ENCODE peak calls at places on chromosome 14, in ten cellular contexts. One of them, this sample, is unnamed.

GRCh38 chr14:23362200-23362599 is 2.8 kb downstream of the EFS start:
- DNase-seq in T1000: no peak
- DNase-seq in activated gamma-delta T cell treated with anti-CD3 and anti-CD28 coated beads, Interleukin-2, amount 50 U/mL, for 16 hours: no peak
- DNase-seq in DMS53: peak
- DNase-seq in fibroblast of mammary gland: peak
- DNase-seq in hypothalamus: no peak
- DNase-seq in stimulated activated naive B cell treated with anti-CD40 and anti-IgM and Interleukin-4, amounts not matched to agents 10 μg/mL and 1 μg/mL and 100 μg/mL, for 72 hours: no peak
- DNase-seq in NCI-H345: no peak
- DNase-seq in cardiac fibroblast: no peak
- DNase-seq in stimulated activated CD4-positive, alpha-beta T cell treated with anti-CD3 and anti-CD28 coated beads, Interleukin-12 subunit alpha, Interleukin-12 subunit beta, amount 100 ng/mL, for 4 hours: no peak
- DNase-seq in this sample: no peak

GRCh38 chr14:83568141-83568540 is 1961.8 kb upstream of the FLRT2 start:
- DNase-seq in T1000: no peak
- DNase-seq in activated gamma-delta T cell treated with anti-CD3 and anti-CD28 coated beads, Interleukin-2, amount 50 U/mL, for 16 hours: no peak
- DNase-seq in fibroblast of mammary gland: peak
- DNase-seq in NCI-H345: no peak
- DNase-seq in cardiac fibroblast: no peak
- DNase-seq in hypothalamus: no peak
- DNase-seq in stimulated activated naive B cell treated with anti-CD40 and anti-IgM and Interleukin-4, amounts not matched to agents 10 μg/mL and 1 μg/mL and 100 μg/mL, for 72 hours: no peak
- DNase-seq in DMS53: no peak
- DNase-seq in stimulated activated CD4-positive, alpha-beta T cell treated with anti-CD3 and anti-CD28 coated beads, Interleukin-12 subunit alpha, Interleukin-12 subunit beta, amount 100 ng/mL, for 4 hours: no peak
- DNase-seq in this sample: no peak

GRCh38 chr14:97106609-97107008 is 309.4 kb downstream of the VRK1 start:
- DNase-seq in hypothalamus: no peak
- DNase-seq in T1000: no peak
- DNase-seq in stimulated activated naive B cell treated with anti-CD40 and anti-IgM and Interleukin-4, amounts not matched to agents 10 μg/mL and 1 μg/mL and 100 μg/mL, for 72 hours: no peak
- DNase-seq in DMS53: no peak
- DNase-seq in activated gamma-delta T cell treated with anti-CD3 and anti-CD28 coated beads, Interleukin-2, amount 50 U/mL, for 16 hours: no peak
- DNase-seq in stimulated activated CD4-positive, alpha-beta T cell treated with anti-CD3 and anti-CD28 coated beads, Interleukin-12 subunit alpha, Interleukin-12 subunit beta, amount 100 ng/mL, for 4 hours: no peak
- DNase-seq in fibroblast of mammary gland: no peak
- DNase-seq in cardiac fibroblast: no peak
- DNase-seq in NCI-H345: no peak
- DNase-seq in this sample: no peak

GRCh38 chr14:105150368-105151111 is 18.0 kb downstream of the JAG2 start:
- DNase-seq in stimulated activated CD4-positive, alpha-beta T cell treated with anti-CD3 and anti-CD28 coated beads, Interleukin-12 subunit alpha, Interleukin-12 subunit beta, amount 100 ng/mL, for 4 hours: no peak
- DNase-seq in NCI-H345: no peak
- DNase-seq in T1000: no peak
- DNase-seq in hypothalamus: no peak
- DNase-seq in fibroblast of mammary gland: no peak
- DNase-seq in DMS53: no peak
- DNase-seq in cardiac fibroblast: no peak
- DNase-seq in activated gamma-delta T cell treated with anti-CD3 and anti-CD28 coated beads, Interleukin-2, amount 50 U/mL, for 16 hours: no peak
- DNase-seq in stimulated activated naive B cell treated with anti-CD40 and anti-IgM and Interleukin-4, amounts not matched to agents 10 μg/mL and 1 μg/mL and 100 μg/mL, for 72 hours: no peak
- DNase-seq in this sample: no peak

GRCh38 chr14:105846312-105846711 is 319.9 kb downstream of the TMEM121 start:
- DNase-seq in cardiac fibroblast: no peak
- DNase-seq in stimulated activated naive B cell treated with anti-CD40 and anti-IgM and Interleukin-4, amounts not matched to agents 10 μg/mL and 1 μg/mL and 100 μg/mL, for 72 hours: no peak
- DNase-seq in fibroblast of mammary gland: no peak
- DNase-seq in T1000: no peak
- DNase-seq in hypothalamus: no peak
- DNase-seq in stimulated activated CD4-positive, alpha-beta T cell treated with anti-CD3 and anti-CD28 coated beads, Interleukin-12 subunit alpha, Interleukin-12 subunit beta, amount 100 ng/mL, for 4 hours: no peak
- DNase-seq in activated gamma-delta T cell treated with anti-CD3 and anti-CD28 coated beads, Interleukin-2, amount 50 U/mL, for 16 hours: no peak
- DNase-seq in NCI-H345: no peak
- DNase-seq in DMS53: no peak
- DNase-seq in this sample: no peak

GRCh38 chr14:96263347-96264199 is 7.6 kb downstream of the BDKRB1 start:
- DNase-seq in T1000: no peak
- DNase-seq in NCI-H345: no peak
- DNase-seq in fibroblast of mammary gland: no peak
- DNase-seq in activated gamma-delta T cell treated with anti-CD3 and anti-CD28 coated beads, Interleukin-2, amount 50 U/mL, for 16 hours: no peak
- DNase-seq in hypothalamus: no peak
- DNase-seq in cardiac fibroblast: no peak
- DNase-seq in stimulated activated CD4-positive, alpha-beta T cell treated with anti-CD3 and anti-CD28 coated beads, Interleukin-12 subunit alpha, Interleukin-12 subunit beta, amount 100 ng/mL, for 4 hours: no peak
- DNase-seq in stimulated activated naive B cell treated with anti-CD40 and anti-IgM and Interleukin-4, amounts not matched to agents 10 μg/mL and 1 μg/mL and 100 μg/mL, for 72 hours: no peak
- DNase-seq in DMS53: peak
- DNase-seq in this sample: no peak

GRCh38 chr14:37195327-37195726 is 2.4 kb upstream of the MIPOL1 start:
- DNase-seq in hypothalamus: no peak
- DNase-seq in cardiac fibroblast: peak
- DNase-seq in stimulated activated naive B cell treated with anti-CD40 and anti-IgM and Interleukin-4, amounts not matched to agents 10 μg/mL and 1 μg/mL and 100 μg/mL, for 72 hours: no peak
- DNase-seq in activated gamma-delta T cell treated with anti-CD3 and anti-CD28 coated beads, Interleukin-2, amount 50 U/mL, for 16 hours: no peak
- DNase-seq in fibroblast of mammary gland: peak
- DNase-seq in NCI-H345: no peak
- DNase-seq in DMS53: no peak
- DNase-seq in stimulated activated CD4-positive, alpha-beta T cell treated with anti-CD3 and anti-CD28 coated beads, Interleukin-12 subunit alpha, Interleukin-12 subunit beta, amount 100 ng/mL, for 4 hours: no peak
- DNase-seq in T1000: no peak
- DNase-seq in this sample: no peak

GRCh38 chr14:86022031-86022629 is 492.2 kb downstream of the FLRT2 start:
- DNase-seq in DMS53: no peak
- DNase-seq in stimulated activated CD4-positive, alpha-beta T cell treated with anti-CD3 and anti-CD28 coated beads, Interleukin-12 subunit alpha, Interleukin-12 subunit beta, amount 100 ng/mL, for 4 hours: no peak
- DNase-seq in fibroblast of mammary gland: peak
- DNase-seq in NCI-H345: no peak
- DNase-seq in T1000: peak
- DNase-seq in activated gamma-delta T cell treated with anti-CD3 and anti-CD28 coated beads, Interleukin-2, amount 50 U/mL, for 16 hours: no peak
- DNase-seq in cardiac fibroblast: peak
- DNase-seq in stimulated activated naive B cell treated with anti-CD40 and anti-IgM and Interleukin-4, amounts not matched to agents 10 μg/mL and 1 μg/mL and 100 μg/mL, for 72 hours: no peak
- DNase-seq in hypothalamus: no peak
- DNase-seq in this sample: no peak

GRCh38 chr14:91830777-91831176 is 36.6 kb downstream of the TC2N start:
- DNase-seq in fibroblast of mammary gland: no peak
- DNase-seq in stimulated activated CD4-positive, alpha-beta T cell treated with anti-CD3 and anti-CD28 coated beads, Interleukin-12 subunit alpha, Interleukin-12 subunit beta, amount 100 ng/mL, for 4 hours: no peak
- DNase-seq in T1000: no peak
- DNase-seq in stimulated activated naive B cell treated with anti-CD40 and anti-IgM and Interleukin-4, amounts not matched to agents 10 μg/mL and 1 μg/mL and 100 μg/mL, for 72 hours: no peak
- DNase-seq in activated gamma-delta T cell treated with anti-CD3 and anti-CD28 coated beads, Interleukin-2, amount 50 U/mL, for 16 hours: no peak
- DNase-seq in DMS53: peak
- DNase-seq in NCI-H345: peak
- DNase-seq in cardiac fibroblast: no peak
- DNase-seq in hypothalamus: no peak
- DNase-seq in this sample: no peak

GRCh38 chr14:70641548-70642312 is at the start of gene TTC9:
- DNase-seq in T1000: no peak
- DNase-seq in NCI-H345: peak
- DNase-seq in hypothalamus: no peak
- DNase-seq in stimulated activated CD4-positive, alpha-beta T cell treated with anti-CD3 and anti-CD28 coated beads, Interleukin-12 subunit alpha, Interleukin-12 subunit beta, amount 100 ng/mL, for 4 hours: peak
- DNase-seq in stimulated activated naive B cell treated with anti-CD40 and anti-IgM and Interleukin-4, amounts not matched to agents 10 μg/mL and 1 μg/mL and 100 μg/mL, for 72 hours: no peak
- DNase-seq in activated gamma-delta T cell treated with anti-CD3 and anti-CD28 coated beads, Interleukin-2, amount 50 U/mL, for 16 hours: no peak
- DNase-seq in fibroblast of mammary gland: no peak
- DNase-seq in DMS53: peak
- DNase-seq in cardiac fibroblast: no peak
- DNase-seq in this sample: no peak

GRCh38 chr14:38329236-38329635 is 73.3 kb upstream of the CLEC14A start:
- DNase-seq in stimulated activated naive B cell treated with anti-CD40 and anti-IgM and Interleukin-4, amounts not matched to agents 10 μg/mL and 1 μg/mL and 100 μg/mL, for 72 hours: no peak
- DNase-seq in NCI-H345: no peak
- DNase-seq in T1000: no peak
- DNase-seq in fibroblast of mammary gland: no peak
- DNase-seq in cardiac fibroblast: no peak
- DNase-seq in DMS53: peak
- DNase-seq in stimulated activated CD4-positive, alpha-beta T cell treated with anti-CD3 and anti-CD28 coated beads, Interleukin-12 subunit alpha, Interleukin-12 subunit beta, amount 100 ng/mL, for 4 hours: no peak
- DNase-seq in activated gamma-delta T cell treated with anti-CD3 and anti-CD28 coated beads, Interleukin-2, amount 50 U/mL, for 16 hours: no peak
- DNase-seq in hypothalamus: no peak
- DNase-seq in this sample: no peak

GRCh38 chr14:37566811-37567371 is 28.2 kb downstream of the FOXA1 start:
- DNase-seq in activated gamma-delta T cell treated with anti-CD3 and anti-CD28 coated beads, Interleukin-2, amount 50 U/mL, for 16 hours: no peak
- DNase-seq in stimulated activated naive B cell treated with anti-CD40 and anti-IgM and Interleukin-4, amounts not matched to agents 10 μg/mL and 1 μg/mL and 100 μg/mL, for 72 hours: no peak
- DNase-seq in fibroblast of mammary gland: no peak
- DNase-seq in DMS53: no peak
- DNase-seq in cardiac fibroblast: no peak
- DNase-seq in hypothalamus: no peak
- DNase-seq in stimulated activated CD4-positive, alpha-beta T cell treated with anti-CD3 and anti-CD28 coated beads, Interleukin-12 subunit alpha, Interleukin-12 subunit beta, amount 100 ng/mL, for 4 hours: no peak
- DNase-seq in NCI-H345: no peak
- DNase-seq in T1000: no peak
- DNase-seq in this sample: no peak

GRCh38 chr14:50109342-50109741 is 7.0 kb downstream of the VCPKMT start:
- DNase-seq in cardiac fibroblast: peak
- DNase-seq in fibroblast of mammary gland: peak
- DNase-seq in stimulated activated CD4-positive, alpha-beta T cell treated with anti-CD3 and anti-CD28 coated beads, Interleukin-12 subunit alpha, Interleukin-12 subunit beta, amount 100 ng/mL, for 4 hours: no peak
- DNase-seq in DMS53: peak
- DNase-seq in hypothalamus: no peak
- DNase-seq in stimulated activated naive B cell treated with anti-CD40 and anti-IgM and Interleukin-4, amounts not matched to agents 10 μg/mL and 1 μg/mL and 100 μg/mL, for 72 hours: no peak
- DNase-seq in NCI-H345: no peak
- DNase-seq in T1000: no peak
- DNase-seq in activated gamma-delta T cell treated with anti-CD3 and anti-CD28 coated beads, Interleukin-2, amount 50 U/mL, for 16 hours: no peak
- DNase-seq in this sample: no peak

GRCh38 chr14:38737657-38738056 is 365.4 kb downstream of the SEC23A start:
- DNase-seq in activated gamma-delta T cell treated with anti-CD3 and anti-CD28 coated beads, Interleukin-2, amount 50 U/mL, for 16 hours: no peak
- DNase-seq in cardiac fibroblast: no peak
- DNase-seq in stimulated activated naive B cell treated with anti-CD40 and anti-IgM and Interleukin-4, amounts not matched to agents 10 μg/mL and 1 μg/mL and 100 μg/mL, for 72 hours: no peak
- DNase-seq in hypothalamus: no peak
- DNase-seq in fibroblast of mammary gland: no peak
- DNase-seq in T1000: no peak
- DNase-seq in DMS53: no peak
- DNase-seq in stimulated activated CD4-positive, alpha-beta T cell treated with anti-CD3 and anti-CD28 coated beads, Interleukin-12 subunit alpha, Interleukin-12 subunit beta, amount 100 ng/mL, for 4 hours: no peak
- DNase-seq in NCI-H345: no peak
- DNase-seq in this sample: no peak

GRCh38 chr14:87334997-87335675 is 657.8 kb downstream of the GALC start:
- DNase-seq in activated gamma-delta T cell treated with anti-CD3 and anti-CD28 coated beads, Interleukin-2, amount 50 U/mL, for 16 hours: no peak
- DNase-seq in stimulated activated CD4-positive, alpha-beta T cell treated with anti-CD3 and anti-CD28 coated beads, Interleukin-12 subunit alpha, Interleukin-12 subunit beta, amount 100 ng/mL, for 4 hours: no peak
- DNase-seq in NCI-H345: no peak
- DNase-seq in fibroblast of mammary gland: peak
- DNase-seq in cardiac fibroblast: no peak
- DNase-seq in stimulated activated naive B cell treated with anti-CD40 and anti-IgM and Interleukin-4, amounts not matched to agents 10 μg/mL and 1 μg/mL and 100 μg/mL, for 72 hours: no peak
- DNase-seq in DMS53: peak
- DNase-seq in hypothalamus: no peak
- DNase-seq in T1000: no peak
- DNase-seq in this sample: no peak

GRCh38 chr14:58749066-58749669 is 111.4 kb downstream of the DACT1 start:
- DNase-seq in stimulated activated CD4-positive, alpha-beta T cell treated with anti-CD3 and anti-CD28 coated beads, Interleukin-12 subunit alpha, Interleukin-12 subunit beta, amount 100 ng/mL, for 4 hours: no peak
- DNase-seq in hypothalamus: no peak
- DNase-seq in DMS53: peak
- DNase-seq in NCI-H345: peak
- DNase-seq in T1000: peak
- DNase-seq in cardiac fibroblast: peak
- DNase-seq in activated gamma-delta T cell treated with anti-CD3 and anti-CD28 coated beads, Interleukin-2, amount 50 U/mL, for 16 hours: no peak
- DNase-seq in stimulated activated naive B cell treated with anti-CD40 and anti-IgM and Interleukin-4, amounts not matched to agents 10 μg/mL and 1 μg/mL and 100 μg/mL, for 72 hours: peak
- DNase-seq in fibroblast of mammary gland: peak
- DNase-seq in this sample: no peak

GRCh38 chr14:52154992-52155655 is 86.3 kb upstream of the NID2 start:
- DNase-seq in NCI-H345: no peak
- DNase-seq in cardiac fibroblast: no peak
- DNase-seq in T1000: no peak
- DNase-seq in stimulated activated naive B cell treated with anti-CD40 and anti-IgM and Interleukin-4, amounts not matched to agents 10 μg/mL and 1 μg/mL and 100 μg/mL, for 72 hours: peak
- DNase-seq in fibroblast of mammary gland: no peak
- DNase-seq in activated gamma-delta T cell treated with anti-CD3 and anti-CD28 coated beads, Interleukin-2, amount 50 U/mL, for 16 hours: no peak
- DNase-seq in hypothalamus: no peak
- DNase-seq in stimulated activated CD4-positive, alpha-beta T cell treated with anti-CD3 and anti-CD28 coated beads, Interleukin-12 subunit alpha, Interleukin-12 subunit beta, amount 100 ng/mL, for 4 hours: no peak
- DNase-seq in DMS53: no peak
- DNase-seq in this sample: no peak

GRCh38 chr14:105864116-105864515 is 337.7 kb downstream of the TMEM121 start:
- DNase-seq in DMS53: no peak
- DNase-seq in hypothalamus: no peak
- DNase-seq in fibroblast of mammary gland: no peak
- DNase-seq in cardiac fibroblast: no peak
- DNase-seq in T1000: no peak
- DNase-seq in activated gamma-delta T cell treated with anti-CD3 and anti-CD28 coated beads, Interleukin-2, amount 50 U/mL, for 16 hours: no peak
- DNase-seq in stimulated activated naive B cell treated with anti-CD40 and anti-IgM and Interleukin-4, amounts not matched to agents 10 μg/mL and 1 μg/mL and 100 μg/mL, for 72 hours: no peak
- DNase-seq in stimulated activated CD4-positive, alpha-beta T cell treated with anti-CD3 and anti-CD28 coated beads, Interleukin-12 subunit alpha, Interleukin-12 subunit beta, amount 100 ng/mL, for 4 hours: no peak
- DNase-seq in NCI-H345: no peak
- DNase-seq in this sample: no peak

GRCh38 chr14:29222671-29223268 is 456.2 kb downstream of the FOXG1 start:
- DNase-seq in hypothalamus: no peak
- DNase-seq in T1000: no peak
- DNase-seq in stimulated activated naive B cell treated with anti-CD40 and anti-IgM and Interleukin-4, amounts not matched to agents 10 μg/mL and 1 μg/mL and 100 μg/mL, for 72 hours: no peak
- DNase-seq in fibroblast of mammary gland: peak
- DNase-seq in activated gamma-delta T cell treated with anti-CD3 and anti-CD28 coated beads, Interleukin-2, amount 50 U/mL, for 16 hours: no peak
- DNase-seq in NCI-H345: peak
- DNase-seq in DMS53: peak
- DNase-seq in stimulated activated CD4-positive, alpha-beta T cell treated with anti-CD3 and anti-CD28 coated beads, Interleukin-12 subunit alpha, Interleukin-12 subunit beta, amount 100 ng/mL, for 4 hours: no peak
- DNase-seq in cardiac fibroblast: peak
- DNase-seq in this sample: no peak

GRCh38 chr14:75249251-75249957 is 29.2 kb upstream of the FOS start:
- DNase-seq in cardiac fibroblast: no peak
- DNase-seq in DMS53: peak
- DNase-seq in stimulated activated CD4-positive, alpha-beta T cell treated with anti-CD3 and anti-CD28 coated beads, Interleukin-12 subunit alpha, Interleukin-12 subunit beta, amount 100 ng/mL, for 4 hours: peak
- DNase-seq in stimulated activated naive B cell treated with anti-CD40 and anti-IgM and Interleukin-4, amounts not matched to agents 10 μg/mL and 1 μg/mL and 100 μg/mL, for 72 hours: peak
- DNase-seq in activated gamma-delta T cell treated with anti-CD3 and anti-CD28 coated beads, Interleukin-2, amount 50 U/mL, for 16 hours: peak
- DNase-seq in hypothalamus: no peak
- DNase-seq in T1000: no peak
- DNase-seq in fibroblast of mammary gland: no peak
- DNase-seq in NCI-H345: peak
- DNase-seq in this sample: peak

GRCh38 chr14:60266021-60266937 is 17.3 kb downstream of the PPM1A start:
- DNase-seq in stimulated activated naive B cell treated with anti-CD40 and anti-IgM and Interleukin-4, amounts not matched to agents 10 μg/mL and 1 μg/mL and 100 μg/mL, for 72 hours: no peak
- DNase-seq in T1000: no peak
- DNase-seq in activated gamma-delta T cell treated with anti-CD3 and anti-CD28 coated beads, Interleukin-2, amount 50 U/mL, for 16 hours: no peak
- DNase-seq in cardiac fibroblast: peak
- DNase-seq in hypothalamus: no peak
- DNase-seq in fibroblast of mammary gland: peak
- DNase-seq in NCI-H345: no peak
- DNase-seq in stimulated activated CD4-positive, alpha-beta T cell treated with anti-CD3 and anti-CD28 coated beads, Interleukin-12 subunit alpha, Interleukin-12 subunit beta, amount 100 ng/mL, for 4 hours: no peak
- DNase-seq in DMS53: peak
- DNase-seq in this sample: no peak

GRCh38 chr14:77848031-77848430 is 48.1 kb downstream of the ADCK1 start:
- DNase-seq in T1000: no peak
- DNase-seq in fibroblast of mammary gland: peak
- DNase-seq in activated gamma-delta T cell treated with anti-CD3 and anti-CD28 coated beads, Interleukin-2, amount 50 U/mL, for 16 hours: no peak
- DNase-seq in cardiac fibroblast: peak
- DNase-seq in NCI-H345: no peak
- DNase-seq in stimulated activated naive B cell treated with anti-CD40 and anti-IgM and Interleukin-4, amounts not matched to agents 10 μg/mL and 1 μg/mL and 100 μg/mL, for 72 hours: no peak
- DNase-seq in stimulated activated CD4-positive, alpha-beta T cell treated with anti-CD3 and anti-CD28 coated beads, Interleukin-12 subunit alpha, Interleukin-12 subunit beta, amount 100 ng/mL, for 4 hours: no peak
- DNase-seq in DMS53: no peak
- DNase-seq in hypothalamus: no peak
- DNase-seq in this sample: no peak

GRCh38 chr14:104728631-104729030 is 4.6 kb downstream of the ADSS1 start:
- DNase-seq in DMS53: no peak
- DNase-seq in hypothalamus: no peak
- DNase-seq in fibroblast of mammary gland: no peak
- DNase-seq in NCI-H345: no peak
- DNase-seq in cardiac fibroblast: no peak
- DNase-seq in stimulated activated CD4-positive, alpha-beta T cell treated with anti-CD3 and anti-CD28 coated beads, Interleukin-12 subunit alpha, Interleukin-12 subunit beta, amount 100 ng/mL, for 4 hours: no peak
- DNase-seq in stimulated activated naive B cell treated with anti-CD40 and anti-IgM and Interleukin-4, amounts not matched to agents 10 μg/mL and 1 μg/mL and 100 μg/mL, for 72 hours: no peak
- DNase-seq in activated gamma-delta T cell treated with anti-CD3 and anti-CD28 coated beads, Interleukin-2, amount 50 U/mL, for 16 hours: no peak
- DNase-seq in T1000: no peak
- DNase-seq in this sample: no peak

GRCh38 chr14:48331421-48331820 is 656.0 kb upstream of the MDGA2 start:
- DNase-seq in cardiac fibroblast: no peak
- DNase-seq in DMS53: peak
- DNase-seq in T1000: no peak
- DNase-seq in NCI-H345: no peak
- DNase-seq in stimulated activated CD4-positive, alpha-beta T cell treated with anti-CD3 and anti-CD28 coated beads, Interleukin-12 subunit alpha, Interleukin-12 subunit beta, amount 100 ng/mL, for 4 hours: no peak
- DNase-seq in fibroblast of mammary gland: no peak
- DNase-seq in hypothalamus: no peak
- DNase-seq in stimulated activated naive B cell treated with anti-CD40 and anti-IgM and Interleukin-4, amounts not matched to agents 10 μg/mL and 1 μg/mL and 100 μg/mL, for 72 hours: no peak
- DNase-seq in activated gamma-delta T cell treated with anti-CD3 and anti-CD28 coated beads, Interleukin-2, amount 50 U/mL, for 16 hours: no peak
- DNase-seq in this sample: no peak